ENCODE peak calls at places on chromosomes 5 and 9, in eight cellular contexts. W is endodermal cell, K is fibroblast of mammary gland, L is cardiac fibroblast, Y is HL-60, H is brain microvascular endothelial cell, X is epithelial cell of esophagus, B is thoracic aorta. U is an unnamed sample.

GRCh38 chr5:16656561-16657191 is 39.9 kb upstream of the RETREG1 start:
- DNase-seq in X (peak), B (no peak), L (peak), H (no peak), Y (no peak), W (no peak), K (peak), U (peak)

GRCh38 chr5:10987881-10988504 is 227.0 kb upstream of the DAP start:
- DNase-seq in L (no peak), X (peak), B (no peak), W (peak), K (peak), H (peak), Y (no peak), U (peak)

GRCh38 chr9:91562412-91562811 is 138.8 kb upstream of the NFIL3 start:
- DNase-seq in H (no peak), W (no peak), X (no peak), B (no peak), K (no peak), L (peak), Y (no peak), U (no peak)

GRCh38 chr9:78938821-78939220 is 632.9 kb upstream of the TLE4 start:
- DNase-seq in L (no peak), X (no peak), W (no peak), Y (no peak), B (no peak), K (no peak), H (no peak), U (no peak)

GRCh38 chr5:142982821-142983200 is 212.6 kb downstream of the ARHGAP26 start:
- DNase-seq in L (no peak), X (no peak), W (peak), H (no peak), B (no peak), Y (no peak), K (no peak), U (no peak)

GRCh38 chr9:123434619-123435240 is 78.7 kb downstream of the CRB2 start:
- DNase-seq in Y (no peak), K (no peak), H (peak), W (peak), B (no peak), L (no peak), X (no peak), U (no peak)

GRCh38 chr9:98410185-98410697 is 154.8 kb upstream of the TBC1D2 start:
- DNase-seq in H (peak), L (peak), X (peak), W (peak), K (peak), B (no peak), Y (peak), U (peak)

GRCh38 chr5:15885156-15885555 is 294.4 kb downstream of the MARCHF11 start:
- DNase-seq in B (no peak), W (no peak), K (peak), Y (no peak), X (peak), H (peak), L (peak), U (peak)

GRCh38 chr9:27125030-27125429 is 16.0 kb downstream of the TEK start:
- DNase-seq in Y (no peak), H (peak), K (peak), W (no peak), B (peak), L (peak), X (peak), U (peak)

GRCh38 chr5:91177085-91177484 is 206.0 kb downstream of the ARRDC3 start:
- DNase-seq in L (no peak), W (no peak), Y (no peak), X (peak), K (no peak), H (no peak), B (no peak), U (no peak)

GRCh38 chr5:127549551-127549950 is 32.1 kb downstream of the PRRC1 start:
- DNase-seq in L (no peak), B (no peak), Y (no peak), H (no peak), W (no peak), K (peak), X (no peak), U (no peak)

GRCh38 chr5:21807953-21808352 is 1045.2 kb downstream of the CDH12 start:
- DNase-seq in W (no peak), X (peak), K (peak), B (no peak), H (no peak), Y (no peak), L (no peak), U (peak)

GRCh38 chr9:21672140-21672539 is 130.3 kb upstream of the MTAP start:
- DNase-seq in B (no peak), X (no peak), H (no peak), L (no peak), K (no peak), W (no peak), Y (no peak), U (no peak)

GRCh38 chr5:163727028-163727427 is 221.6 kb downstream of the MAT2B start:
- DNase-seq in H (no peak), W (no peak), Y (no peak), X (no peak), L (no peak), B (no peak), K (no peak), U (no peak)

GRCh38 chr5:147658293-147658932 is 124.1 kb downstream of the JAKMIP2 start:
- DNase-seq in Y (no peak), B (no peak), H (no peak), L (no peak), K (no peak), X (no peak), W (peak), U (peak)

GRCh38 chr9:73813546-73813945 is 661.9 kb downstream of the ANXA1 start:
- DNase-seq in H (no peak), Y (no peak), L (no peak), X (no peak), K (no peak), W (no peak), B (no peak), U (no peak)

GRCh38 chr5:128264567-128264966 is 181.0 kb downstream of the SLC12A2 start:
- DNase-seq in B (no peak), H (no peak), X (no peak), W (no peak), Y (no peak), K (no peak), L (no peak), U (no peak)

GRCh38 chr9:121720992-121721350 is 69.5 kb downstream of the DAB2IP start:
- DNase-seq in L (no peak), X (peak), W (no peak), K (no peak), B (no peak), Y (no peak), H (no peak), U (no peak)

GRCh38 chr5:124524552-124525232 is 221.7 kb downstream of the ZNF608 start:
- DNase-seq in L (no peak), K (no peak), B (no peak), X (no peak), W (no peak), H (no peak), Y (no peak), U (no peak)

GRCh38 chr5:14413331-14413750 is 168.3 kb upstream of the OTULINL start:
- DNase-seq in L (no peak), X (no peak), H (peak), K (peak), B (no peak), Y (no peak), W (no peak), U (peak)

GRCh38 chr9:91162311-91162710 is 199.4 kb downstream of the AUH start:
- DNase-seq in X (peak), B (no peak), K (peak), Y (no peak), H (peak), L (no peak), W (peak), U (peak)

GRCh38 chr9:34134521-34134920 is 8.0 kb upstream of the DCAF12 start:
- DNase-seq in H (no peak), B (no peak), Y (no peak), L (no peak), W (no peak), X (no peak), K (no peak), U (no peak)

GRCh38 chr5:116571568-116572321 is 2.9 kb downstream of the SEMA6A start:
- DNase-seq in B (no peak), W (peak), X (peak), Y (no peak), K (no peak), H (no peak), L (no peak), U (peak)

GRCh38 chr9:126599047-126599650 is 14.6 kb upstream of the LMX1B start:
- DNase-seq in H (no peak), W (peak), K (no peak), L (no peak), B (no peak), Y (no peak), X (no peak), U (no peak)

GRCh38 chr9:112072721-112073553 is 102.2 kb downstream of the SUSD1 start:
- DNase-seq in K (peak), Y (no peak), B (no peak), L (peak), H (peak), W (no peak), X (peak), U (peak)

GRCh38 chr9:80552931-80553330 is 981.2 kb downstream of the TLE4 start:
- DNase-seq in Y (peak), K (peak), W (no peak), B (no peak), H (peak), X (peak), L (peak), U (no peak)

GRCh38 chr5:57028166-57028565 is 76.2 kb upstream of the MIER3 start:
- DNase-seq in K (no peak), W (no peak), L (no peak), H (no peak), X (no peak), Y (no peak), B (no peak), U (no peak)

GRCh38 chr9:129619787-129620668 is 873 bp downstream of the C9orf50 start:
- DNase-seq in L (no peak), K (no peak), H (no peak), W (peak), B (no peak), Y (no peak), X (peak), U (no peak)

GRCh38 chr5:163888366-163888765 is 382.9 kb downstream of the MAT2B start:
- DNase-seq in L (peak), K (peak), B (no peak), W (no peak), X (no peak), Y (no peak), H (no peak), U (peak)

GRCh38 chr9:78865757-78866156 is 568.8 kb downstream of the PSAT1 start:
- DNase-seq in X (no peak), L (no peak), Y (no peak), W (no peak), H (no peak), B (no peak), K (no peak), U (no peak)

GRCh38 chr5:172666251-172666650 is 25.2 kb downstream of the NEURL1B start:
- DNase-seq in L (peak), X (no peak), Y (no peak), K (peak), W (peak), B (no peak), H (no peak), U (no peak)

GRCh38 chr5:6158974-6159863 is 219.1 kb downstream of the MED10 start:
- DNase-seq in Y (no peak), H (peak), B (no peak), L (peak), X (peak), K (peak), W (no peak), U (peak)

GRCh38 chr5:147539053-147539452 is 29.2 kb upstream of the DPYSL3 start:
- DNase-seq in L (peak), X (peak), Y (no peak), K (peak), W (no peak), B (no peak), H (no peak), U (peak)

GRCh38 chr9:88303785-88304495 is 84.3 kb upstream of the SPIN1 start:
- DNase-seq in H (peak), L (no peak), B (no peak), Y (no peak), W (no peak), X (peak), K (peak), U (peak)

GRCh38 chr9:101566904-101567724 is 27.7 kb downstream of the PPP3R2 start:
- DNase-seq in B (no peak), W (peak), H (peak), K (peak), L (peak), X (peak), Y (peak), U (peak)

DNA sequence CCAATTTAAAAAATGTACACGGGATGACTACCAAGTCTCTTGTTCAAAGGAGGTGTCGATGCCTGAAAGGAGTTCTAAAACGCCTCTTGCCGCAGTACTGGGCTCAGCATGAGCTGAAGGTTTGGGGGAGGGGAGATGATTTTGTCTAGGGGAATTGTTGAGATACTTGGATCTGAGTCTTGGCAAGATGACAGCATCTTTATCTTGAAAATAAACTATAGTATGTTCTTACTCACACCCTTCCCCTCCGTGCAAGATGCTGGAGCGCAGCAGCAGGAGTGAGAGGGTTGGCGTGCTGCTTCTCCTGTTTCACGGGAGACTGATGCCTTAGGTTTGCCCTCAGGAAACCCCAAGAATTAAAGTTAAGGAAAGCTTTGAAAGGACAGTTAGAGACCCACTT is 47.3 kb downstream of the FAM78A start:
- DNase-seq in Y (no peak), K (no peak), X (no peak), L (peak), B (no peak), W (no peak), H (peak), U (peak)
- H3K4me3 ChIP-seq in Y (peak), K (no peak), X (no peak), L (no peak), B (no peak), W (no peak), H (no peak), U (no peak)

GRCh38 chr5:66503203-66503789 is 92.9 kb upstream of the MAST4 start:
- DNase-seq in L (no peak), X (no peak), W (no peak), B (no peak), H (no peak), Y (no peak), K (no peak), U (no peak)

GRCh38 chr5:66494437-66494836 is 101.8 kb upstream of the MAST4 start:
- DNase-seq in Y (no peak), H (no peak), X (no peak), W (peak), K (no peak), B (no peak), L (no peak), U (no peak)

DNA sequence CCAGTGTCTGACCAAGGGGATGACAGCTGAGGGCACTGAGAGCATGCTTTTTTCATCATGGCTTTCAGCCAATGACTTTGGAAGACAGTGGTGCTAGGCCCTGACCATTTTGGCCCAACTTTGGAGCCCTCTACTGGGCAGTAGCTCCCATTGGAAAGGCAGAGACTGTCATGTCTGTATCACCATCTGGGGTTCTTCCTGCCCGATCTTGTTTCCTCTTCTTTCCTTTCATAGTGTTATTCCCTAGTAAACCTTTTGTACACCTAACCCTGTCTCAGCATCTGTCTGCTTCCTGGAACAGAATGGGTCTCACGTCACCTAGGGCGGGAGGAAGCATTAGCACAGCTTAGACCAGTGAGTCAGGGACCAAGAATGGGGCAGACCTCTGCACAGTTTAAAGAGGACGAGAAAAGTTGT is 97.4 kb upstream of the MAST4 start:
- DNase-seq in B (no peak), X (peak), L (peak), H (peak), K (peak), W (peak), Y (no peak), U (no peak)
- TF ChIP-seq CTCF in B (no peak), X (peak), L (peak), H (peak), K (peak), W (peak), Y (no peak), U (no peak)

GRCh38 chr9:16921855-16922254 is 51.4 kb upstream of the BNC2 start:
- DNase-seq in H (no peak), L (no peak), W (no peak), Y (no peak), B (no peak), K (peak), X (peak), U (peak)

GRCh38 chr9:16918920-16919319 is 48.5 kb upstream of the BNC2 start:
- DNase-seq in K (no peak), X (no peak), Y (no peak), H (no peak), L (peak), W (no peak), B (no peak), U (no peak)

GRCh38 chr9:16928179-16928945 is 57.9 kb upstream of the BNC2 start:
- DNase-seq in K (peak), L (no peak), Y (no peak), X (no peak), W (peak), B (no peak), H (peak), U (peak)

GRCh38 chr9:16925426-16925825 is 55.0 kb upstream of the BNC2 start:
- DNase-seq in X (no peak), L (no peak), B (no peak), H (peak), Y (no peak), K (peak), W (no peak), U (peak)

GRCh38 chr9:16924311-16924915 is 53.9 kb upstream of the BNC2 start:
- DNase-seq in W (no peak), K (no peak), B (no peak), H (no peak), X (no peak), L (no peak), Y (no peak), U (no peak)
- H3K4me3 ChIP-seq in W (no peak), K (no peak), B (no peak), H (no peak), X (no peak), L (no peak), Y (no peak), U (no peak)

GRCh38 chr9:105656131-105656921 is 5.9 kb upstream of the TAL2 start:
- DNase-seq in B (no peak), Y (no peak), X (peak), H (no peak), K (no peak), W (peak), L (no peak), U (no peak)
- TF ChIP-seq CTCF in B (no peak), Y (no peak), X (no peak), H (no peak), K (no peak), W (peak), L (no peak), U (peak)

GRCh38 chr9:33082135-33082534 is 5.7 kb upstream of the SMU1 start:
- DNase-seq in Y (no peak), L (no peak), K (no peak), B (no peak), H (no peak), W (no peak), X (no peak), U (no peak)

GRCh38 chr9:33082538-33083326 is 6.3 kb upstream of the SMU1 start:
- DNase-seq in K (no peak), B (no peak), Y (peak), H (no peak), X (no peak), W (no peak), L (no peak), U (no peak)

GRCh38 chr9:33081128-33081851 is 4.8 kb upstream of the SMU1 start:
- DNase-seq in W (peak), K (peak), X (peak), Y (peak), L (peak), H (peak), B (peak), U (peak)

GRCh38 chr9:33076360-33077004 is at the start of gene SMU1:
- DNase-seq in B (peak), Y (peak), L (peak), H (peak), K (peak), X (peak), W (peak), U (peak)

GRCh38 chr9:33080534-33080933 is 4.1 kb upstream of the SMU1 start:
- DNase-seq in W (no peak), B (no peak), H (no peak), X (peak), Y (no peak), L (no peak), K (no peak), U (no peak)
- H3K4me3 ChIP-seq in W (peak), B (no peak), H (no peak), X (peak), Y (no peak), L (no peak), K (no peak), U (no peak)

DNA sequence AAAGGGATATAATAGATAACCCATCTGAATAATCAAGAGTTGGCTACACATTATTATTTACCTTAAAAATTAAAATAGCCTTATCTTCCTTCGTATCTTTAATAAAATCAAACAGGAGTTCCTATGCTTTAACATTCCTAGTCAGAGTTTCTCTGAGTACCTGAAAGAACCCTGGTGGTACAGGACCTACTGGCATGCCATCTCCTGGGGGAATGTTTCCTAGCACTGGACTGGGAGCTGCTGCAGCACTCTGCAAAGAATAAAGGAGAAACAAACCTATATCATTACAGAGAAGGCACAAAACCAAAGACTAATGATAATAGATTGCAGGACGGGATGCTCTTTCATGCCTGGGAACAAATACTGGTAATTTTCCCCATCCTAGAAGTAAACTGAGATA is 119.5 kb upstream of the ACOT12 start:
- DNase-seq in X (no peak), Y (no peak), B (no peak), K (no peak), L (no peak), W (no peak), H (no peak), U (no peak)
- TF ChIP-seq CTCF in X (no peak), Y (no peak), B (no peak), K (no peak), L (no peak), W (peak), H (no peak), U (no peak)

DNA sequence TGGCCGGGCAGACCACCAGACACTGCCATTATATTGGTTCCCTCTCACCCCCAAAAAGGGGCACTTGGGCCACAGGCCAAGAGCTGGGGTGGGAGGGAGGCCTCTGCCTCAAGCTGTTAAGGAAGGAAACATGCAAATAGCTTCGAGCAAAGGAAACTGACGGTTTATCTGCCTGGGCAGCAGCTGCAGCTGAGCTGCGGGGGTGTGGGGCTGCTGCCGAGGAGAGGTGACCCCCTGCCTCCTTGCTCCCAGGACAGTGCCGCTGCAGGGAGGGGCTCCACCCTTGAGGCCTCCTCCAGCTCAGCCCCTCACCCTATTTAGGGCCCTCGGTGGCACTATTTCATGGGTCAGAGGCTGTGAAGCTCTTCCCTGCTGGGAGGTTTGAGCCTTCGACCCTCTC is 789 bp downstream of the DOK3 start:
- DNase-seq in W (no peak), X (no peak), K (no peak), L (no peak), Y (no peak), B (no peak), H (no peak), U (no peak)
- H3K4me3 ChIP-seq in W (no peak), X (no peak), K (no peak), L (no peak), Y (peak), B (peak), H (no peak), U (no peak)

U was measured in astrocyte of the spinal cord.